ENCODE peak calls at places on chromosomes 12 and 14, in five cellular contexts. V is GM23248, Z is HCT116, L is neural progenitor cell, G is SK-N-SH. U is an unnamed sample.

GRCh38 chr14:71228711-71229110 is 321.5 kb downstream of the PCNX1 start:
- DNase-seq in L (no peak), V (peak; percentile 10), Z (no peak), G (no peak), U (no peak)

GRCh38 chr14:90785474-90785873 is 30.8 kb downstream of the TTC7B start:
- DNase-seq in G (no peak), Z (peak; percentile 12), V (peak; percentile 24), L (no peak), U (no peak)

GRCh38 chr12:88450130-88450529 is 130.1 kb downstream of the KITLG start:
- DNase-seq in L (peak; percentile 21), Z (no peak), G (no peak), V (no peak), U (no peak)

GRCh38 chr12:78966926-78967325 is 102.4 kb downstream of the SYT1 start:
- DNase-seq in G (no peak), Z (no peak), V (no peak), L (no peak), U (no peak)

GRCh38 chr12:116160196-116160595 is 117.3 kb downstream of the MED13L start:
- DNase-seq in L (no peak), V (peak; percentile 74), Z (peak; percentile 83), G (no peak), U (no peak)

GRCh38 chr14:23864252-23864651 is 89.3 kb upstream of the DHRS4 start:
- DNase-seq in L (no peak), Z (no peak), G (no peak), V (no peak), U (no peak)

GRCh38 chr12:48160807-48161206 is 3.5 kb upstream of the ASB8 start:
- DNase-seq in V (peak; percentile 20), Z (no peak), L (no peak), G (no peak), U (no peak)

GRCh38 chr12:119649202-119649808 is 18.6 kb upstream of the PRKAB1 start:
- DNase-seq in Z (no peak), G (peak; percentile 68), L (peak; percentile 27), V (peak; percentile 25), U (no peak)

GRCh38 chr12:64147011-64147671 is 75.0 kb downstream of the KICS2 start:
- DNase-seq in G (no peak), L (no peak), V (no peak), Z (no peak), U (no peak)

GRCh38 chr12:102444707-102445106 is 35.7 kb downstream of the IGF1 start:
- DNase-seq in Z (no peak), L (no peak), V (no peak), G (no peak), U (no peak)

GRCh38 chr12:52528641-52529143 is 8.5 kb upstream of the KRT5 start:
- DNase-seq in G (no peak), Z (no peak), L (no peak), V (no peak), U (no peak)

GRCh38 chr14:33532581-33532980 is 418.3 kb downstream of the EGLN3 start:
- DNase-seq in G (no peak), L (no peak), Z (no peak), V (no peak), U (no peak)

GRCh38 chr12:67419810-67420209 is 150.7 kb downstream of the CAND1 start:
- DNase-seq in Z (no peak), G (no peak), V (no peak), L (peak; percentile 23), U (no peak)

DNA sequence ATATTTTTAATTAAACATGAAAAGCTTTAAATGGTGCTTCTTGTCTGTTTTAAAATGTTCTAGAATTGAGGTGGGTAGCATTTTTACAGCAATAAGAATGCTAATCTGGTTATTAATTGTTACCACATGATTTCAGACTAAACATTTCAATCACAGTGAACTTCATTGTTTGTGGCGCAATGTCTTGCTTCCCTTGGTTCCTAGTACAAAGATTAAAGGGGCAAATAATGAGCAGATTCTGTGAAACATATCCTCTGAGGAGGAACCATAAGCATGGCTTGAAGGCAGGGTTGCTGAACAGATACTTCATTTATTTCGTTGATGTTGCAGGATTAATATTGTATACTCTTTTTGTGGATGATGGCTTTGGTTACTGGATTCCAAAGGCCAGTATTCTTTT is 162.1 kb downstream of the FUT8 start:
- DNase-seq in Z (no peak), V (no peak), L (no peak), G (no peak), U (no peak)
- H3K9ac ChIP-seq in Z (no peak overlapping the region), V (no peak overlapping the region), L (no peak overlapping the region), G (no peak overlapping the region), U (no peak overlapping the region)

GRCh38 chr12:122726056-122726558 is 4.5 kb downstream of the HCAR1 start:
- DNase-seq in Z (peak; percentile 22), G (no peak), L (no peak), V (no peak), U (no peak)
- H2AFZ ChIP-seq in Z (peak overlapping the region; percentile 94), G (no peak overlapping the region), L (no peak overlapping the region), V (no peak overlapping the region), U (no peak overlapping the region)

DNA sequence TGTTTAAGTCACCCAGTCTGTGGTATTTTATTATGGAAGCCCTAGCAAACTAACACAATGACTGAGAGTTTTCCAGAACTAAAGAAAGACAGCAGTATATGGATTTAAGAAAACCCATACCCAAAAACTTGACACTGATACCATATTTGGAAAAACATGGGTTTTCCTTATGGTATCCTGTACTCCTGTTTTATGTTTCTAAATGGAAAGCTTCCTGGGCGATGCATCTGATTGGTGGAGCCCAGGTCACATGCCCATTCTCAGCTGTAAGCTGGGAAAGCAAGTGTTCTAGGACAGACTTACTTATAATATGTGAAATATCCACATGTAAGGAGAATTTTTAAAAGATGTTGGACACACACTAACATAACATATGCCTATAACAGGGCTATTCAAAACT is 4.5 kb upstream of the RNASE4 start:
- DNase-seq in V (peak; percentile 41), L (peak; percentile 46), G (peak; percentile 29), Z (no peak), U (peak; percentile 8)
- TF ChIP-seq EZH2phosphoT487 in V (no peak), L (no peak), G (no peak), Z (no peak), U (no peak)

DNA sequence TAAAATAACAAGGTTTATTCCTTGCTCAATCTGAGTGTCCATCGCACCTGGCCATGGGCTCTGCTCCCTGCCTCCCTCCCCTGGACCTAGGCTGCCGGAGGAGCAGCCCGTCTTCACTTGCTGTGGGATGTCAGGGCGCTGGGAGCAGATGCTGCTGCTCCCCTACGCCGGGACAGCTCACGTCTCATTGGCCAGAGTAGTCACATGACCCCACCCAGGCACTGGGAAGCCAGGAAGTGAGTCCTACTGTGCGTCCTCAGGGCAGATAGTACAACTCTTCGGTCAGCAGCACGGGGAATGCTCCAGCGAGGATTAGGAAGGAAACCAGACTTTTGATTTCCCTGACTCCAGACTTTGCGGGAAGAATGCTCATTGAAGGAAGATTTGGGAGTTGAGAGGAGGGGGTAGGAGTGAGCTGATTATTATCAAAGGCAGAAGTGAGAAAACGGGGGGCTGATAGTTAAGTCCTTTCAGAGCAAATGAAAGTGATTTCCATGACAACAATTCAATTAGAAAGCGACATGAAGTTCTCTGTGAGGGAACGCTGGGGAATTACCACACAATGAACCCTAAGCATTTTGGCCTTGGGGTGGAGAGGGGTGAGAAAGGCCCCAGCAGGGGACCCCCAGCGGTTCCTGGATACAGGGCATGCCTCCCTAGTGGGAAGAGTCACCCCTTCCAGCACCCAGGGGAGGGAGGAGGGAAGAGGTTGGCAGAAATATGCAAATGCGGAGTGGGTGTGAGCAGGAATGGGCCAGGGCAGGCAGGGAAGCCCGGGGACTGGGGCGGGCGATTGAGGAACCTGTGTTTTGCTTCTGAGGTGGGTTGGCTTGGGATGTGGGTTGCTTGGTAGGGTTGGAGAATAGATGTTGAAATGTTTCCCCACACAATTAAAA is 215.5 kb downstream of the AACS start:
- DNase-seq in V (no peak), Z (no peak), L (peak; percentile 75), G (no peak), U (no peak)
- H3K9ac ChIP-seq in V (no peak overlapping the region), Z (no peak overlapping the region), L (no peak overlapping the region), G (no peak overlapping the region), U (no peak overlapping the region)

GRCh38 chr12:103964805-103965204 is 867 bp upstream of the TDG start:
- DNase-seq in G (no peak), L (no peak), V (peak; percentile 43), Z (no peak), U (no peak)
- H2AFZ ChIP-seq in G (peak overlapping the region; percentile 71), L (no peak overlapping the region), V (peak overlapping the region; percentile 97), Z (no peak overlapping the region), U (peak overlapping the region; percentile 93)

GRCh38 chr12:20317554-20317953 is 50.8 kb upstream of the PDE3A start:
- DNase-seq in Z (no peak), V (no peak), L (no peak), G (no peak), U (no peak)
- TF ChIP-seq EZH2phosphoT487 in Z (no peak), V (no peak), L (no peak), G (no peak), U (no peak)

DNA sequence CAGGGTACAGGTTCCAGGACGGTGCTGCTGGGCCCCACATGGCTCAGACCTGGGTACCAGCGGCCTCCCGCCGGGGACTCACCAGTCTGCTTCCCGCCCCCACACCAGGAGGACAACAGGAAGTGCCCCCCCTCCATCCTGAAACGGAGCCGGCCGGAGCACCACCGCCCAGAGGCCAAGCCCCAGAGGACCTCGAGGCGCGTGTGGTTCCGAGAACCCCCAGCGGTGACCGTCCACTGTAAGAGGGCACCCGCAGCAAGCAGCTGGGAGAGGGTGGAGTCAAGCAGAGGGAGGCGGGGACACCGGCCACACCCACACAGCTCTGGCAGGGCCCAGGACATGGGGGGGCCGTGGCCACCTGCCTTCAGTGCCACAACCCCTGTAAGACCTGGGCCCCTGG is 8.1 kb downstream of the C14orf180 start:
- DNase-seq in G (peak; percentile 71), L (no peak), Z (no peak), V (no peak), U (no peak)
- H3K9ac ChIP-seq in G (no peak overlapping the region), L (no peak overlapping the region), Z (no peak overlapping the region), V (no peak overlapping the region), U (no peak overlapping the region)